ENCODE peak calls at places on chromosomes 2 and 18, in four cellular contexts. Z, I, O and J are unnamed samples.

GRCh38 chr18:35808796-35809195 is 163.7 kb upstream of the RMP24 start:
- DNase-seq in Z (no peak), O (no peak), I (no peak), J (no peak)

GRCh38 chr2:64259301-64259700 is 115.1 kb upstream of the PELI1 start:
- DNase-seq in I (peak), O (no peak), Z (no peak), J (no peak)

GRCh38 chr2:232137748-232138147 is 176.2 kb downstream of the DIS3L2 start:
- DNase-seq in O (no peak), I (no peak), Z (no peak), J (no peak)

GRCh38 chr2:238433300-238433915 is 6.7 kb downstream of the ASB1 start:
- DNase-seq in I (no peak), O (no peak), Z (no peak), J (no peak)

GRCh38 chr2:110115291-110116032 is at the start of gene MALL:
- DNase-seq in Z (peak), I (peak), O (peak), J (no peak)

GRCh38 chr2:232528746-232529445 is 2.9 kb downstream of the CHRND start:
- DNase-seq in I (no peak), Z (no peak), O (no peak), J (no peak)

GRCh38 chr2:174750923-174751441 is 13.3 kb downstream of the CHRNA1 start:
- DNase-seq in Z (no peak), O (no peak), I (no peak), J (no peak)

GRCh38 chr2:11004206-11004605 is 92.5 kb downstream of the KCNF1 start:
- DNase-seq in Z (no peak), O (no peak), I (no peak), J (no peak)

GRCh38 chr2:149160701-149161217 is 122.3 kb downstream of the LYPD6B start:
- DNase-seq in O (no peak), Z (no peak), I (no peak), J (no peak)

GRCh38 chr2:102474785-102475184 is 1.8 kb downstream of the SLC9A4 start:
- DNase-seq in I (no peak), O (no peak), Z (no peak), J (no peak)

GRCh38 chr18:28439870-28440269 is 262.9 kb upstream of the CDH2 start:
- DNase-seq in I (no peak), O (no peak), Z (no peak), J (no peak)

GRCh38 chr2:3545788-3546478 is 12.2 kb downstream of the RNASEH1 start:
- DNase-seq in I (no peak), Z (no peak), O (peak), J (no peak)

GRCh38 chr2:160612266-160612864 is 118.8 kb upstream of the RBMS1 start:
- DNase-seq in Z (no peak), I (no peak), O (no peak), J (no peak)

GRCh38 chr2:65604246-65604645 is 171.8 kb upstream of the SPRED2 start:
- DNase-seq in I (no peak), Z (no peak), O (no peak), J (no peak)

GRCh38 chr2:59032469-59032868 is 791.3 kb upstream of the FANCL start:
- DNase-seq in I (no peak), O (no peak), Z (no peak), J (no peak)

DNA sequence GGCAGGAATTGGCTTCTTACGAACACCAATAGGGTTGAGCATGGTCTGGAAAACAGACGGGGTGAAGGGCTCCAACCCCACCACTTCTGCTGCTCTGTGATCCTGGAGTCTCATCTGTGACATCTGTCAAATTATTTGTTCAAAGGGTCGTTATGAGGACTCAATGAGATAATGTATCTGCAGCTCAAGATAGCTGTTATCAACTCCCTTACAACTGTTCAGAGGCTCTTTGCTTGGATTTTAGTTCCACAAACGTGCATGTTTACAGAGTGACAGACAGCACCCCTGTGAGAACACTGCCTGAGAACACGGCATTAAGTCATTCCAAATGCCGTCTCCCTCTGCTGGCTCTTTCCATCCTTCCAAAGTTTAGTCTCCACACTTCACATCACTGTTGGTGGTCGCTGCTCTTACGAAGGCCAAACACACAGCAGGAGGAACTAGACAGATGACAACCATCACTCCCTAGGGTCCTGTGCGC is 220.5 kb downstream of the ANAPC1 start:
- DNase-seq in O (no peak), I (no peak), Z (no peak), J (peak)
- TF ChIP-seq CTCF in O (no peak), I (no peak), Z (no peak), J (peak)

GRCh38 chr2:152648336-152648735 is 68.9 kb downstream of the PRPF40A start:
- DNase-seq in I (no peak), Z (no peak), O (no peak), J (no peak)
- TF ChIP-seq CTCF in I (peak), Z (no peak), O (peak), J (peak)

GRCh38 chr2:205731521-205731965 is 49.2 kb downstream of the NRP2 start:
- DNase-seq in O (no peak), Z (no peak), I (no peak), J (no peak)
- TF ChIP-seq CTCF in O (no peak), Z (no peak), I (no peak), J (no peak)

GRCh38 chr2:142957143-142957542 is 79.7 kb downstream of the KYNU start:
- DNase-seq in O (no peak), Z (no peak), I (no peak), J (no peak)

GRCh38 chr2:142952018-142952417 is 74.6 kb downstream of the KYNU start:
- DNase-seq in Z (no peak), I (no peak), O (no peak), J (no peak)

GRCh38 chr2:142954488-142954887 is 77.0 kb downstream of the KYNU start:
- DNase-seq in Z (no peak), I (no peak), O (no peak), J (no peak)

GRCh38 chr2:142951190-142952007 is 73.9 kb downstream of the KYNU start:
- DNase-seq in Z (no peak), I (no peak), O (no peak), J (no peak)

DNA sequence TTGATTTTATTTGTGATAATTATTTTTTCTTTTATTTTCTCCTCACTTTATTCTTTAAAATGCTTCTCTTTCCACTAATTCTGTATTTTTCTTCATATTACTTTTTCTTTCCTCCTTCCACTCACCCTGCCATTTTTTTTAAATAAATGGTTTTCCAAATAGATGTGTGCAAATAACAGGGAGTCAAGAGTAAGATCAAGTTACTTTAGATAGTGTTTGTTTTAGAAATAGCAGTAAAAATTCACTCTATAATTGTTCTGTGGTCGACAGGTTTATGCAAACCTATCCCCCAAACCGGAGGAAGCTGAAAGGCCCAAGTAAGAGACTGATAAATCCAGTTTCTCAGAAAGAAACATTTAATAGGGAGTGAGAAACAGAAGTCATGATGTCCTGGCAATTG is 75.3 kb downstream of the KYNU start:
- DNase-seq in O (no peak), Z (no peak), I (no peak), J (no peak)
- TF ChIP-seq CTCF in O (no peak), Z (no peak), I (no peak), J (no peak)

DNA sequence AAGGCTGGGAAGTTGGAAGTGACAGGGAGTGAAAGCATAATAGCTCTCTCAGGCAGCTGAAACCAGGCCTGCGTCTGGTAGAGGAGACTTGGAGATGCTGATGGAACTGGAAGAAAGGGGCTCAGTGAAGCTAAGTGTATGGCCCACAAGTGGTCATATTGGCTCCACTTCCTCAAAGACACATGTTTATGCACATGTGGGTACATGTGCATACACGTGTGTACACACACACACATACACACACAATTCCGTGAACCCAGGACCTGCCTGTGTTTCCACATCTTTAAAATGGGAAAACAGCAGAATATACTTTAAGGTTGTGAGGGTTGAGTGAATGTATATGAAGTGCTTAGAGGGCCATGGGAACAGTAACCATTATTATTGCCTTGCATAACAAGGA is 160.9 kb downstream of the ARL6IP6 start:
- DNase-seq in Z (no peak), I (no peak), O (no peak), J (no peak)
- TF ChIP-seq CTCF in Z (no peak), I (no peak), O (no peak), J (no peak)

GRCh38 chr18:47574966-47575365 is 323.5 kb upstream of the SKOR2 start:
- DNase-seq in I (no peak), Z (no peak), O (no peak), J (no peak)
- TF ChIP-seq CTCF in I (no peak), Z (no peak), O (no peak), J (no peak)

DNA sequence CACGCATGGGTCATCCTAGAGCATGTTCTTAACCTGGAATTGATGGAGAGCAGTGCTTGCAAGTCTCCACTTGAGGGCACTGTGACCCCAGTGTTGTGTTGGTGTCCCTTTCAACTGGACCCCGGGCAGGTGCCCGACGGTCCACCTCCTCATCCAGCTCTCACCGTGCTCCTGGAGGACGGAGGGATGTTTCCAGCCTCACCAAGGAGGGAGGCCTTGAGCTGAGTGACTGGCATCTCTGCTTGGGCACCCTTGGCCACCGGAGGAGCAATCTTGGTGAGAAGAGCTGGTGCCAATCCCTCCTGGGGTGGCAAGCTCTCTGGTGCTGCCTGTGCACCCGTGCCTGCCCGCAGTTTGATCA is 45.4 kb upstream of the ASB18 start:
- DNase-seq in Z (no peak), I (no peak), O (no peak), J (peak)
- TF ChIP-seq CTCF in Z (peak), I (peak), O (no peak), J (peak)